ENCODE peak calls at places on chromosomes 7 and 10, in ten cellular contexts. A is prostate gland, C is ovary, N is transverse colon, X is stomach, M is breast epithelium, Z is body of pancreas, I is A549, R is endothelial cell of umbilical vein, Q is uterus. B is an unnamed sample.

GRCh38 chr7:38678342-38679054 is 47.3 kb upstream of the AMPH start:
- DNase-seq in A (no peak), C (no peak), N (no peak), X (no peak), M (no peak), Z (no peak), I (no peak), R (no peak), Q (no peak), B (no peak)

GRCh38 chr7:106770191-106770590 is 94.9 kb upstream of the PIK3CG start:
- DNase-seq in A (no peak), C (no peak), N (no peak), X (no peak), M (no peak), Z (no peak), I (peak; percentile 69), R (peak; percentile 77), Q (no peak), B (no peak)

GRCh38 chr10:63707254-63707910 is 186.2 kb downstream of the REEP3 start:
- DNase-seq in A (peak; percentile 56), C (peak; percentile 42), N (no peak), X (no peak), M (no peak), Z (no peak), I (peak; percentile 91), R (peak; percentile 99), Q (peak; percentile 79), B (peak; percentile 69)

GRCh38 chr10:117461766-117462423 is 80.7 kb upstream of the EMX2 start:
- DNase-seq in A (peak; percentile 81), C (peak; percentile 60), N (peak; percentile 76), X (no peak), M (no peak), Z (no peak), I (peak; percentile 77), R (peak; percentile 95), Q (peak; percentile 93), B (peak; percentile 96)

GRCh38 chr10:116536810-116537209 is 8.9 kb upstream of the PNLIP start:
- DNase-seq in A (no peak), C (no peak), N (no peak), X (no peak), M (no peak), Z (no peak), I (no peak), R (no peak), Q (no peak), B (no peak)

GRCh38 chr7:71439316-71439715 is 307.4 kb downstream of the GALNT17 start:
- DNase-seq in A (no peak), C (no peak), N (no peak), X (no peak), M (no peak), Z (no peak), I (no peak), R (no peak), Q (no peak), B (no peak)

GRCh38 chr10:63003816-63004453 is 129.2 kb upstream of the NRBF2 start:
- DNase-seq in A (no peak), C (no peak), N (no peak), X (no peak), M (no peak), Z (no peak), I (no peak), R (no peak), Q (no peak), B (no peak)

GRCh38 chr7:64887756-64888508 is 15.1 kb upstream of the ZNF273 start:
- DNase-seq in A (no peak), C (no peak), N (peak; percentile 60), X (peak; percentile 28), M (peak; percentile 12), Z (peak; percentile 73), I (no peak), R (no peak), Q (peak; percentile 10), B (no peak)

GRCh38 chr7:141640239-141640840 is 61.6 kb downstream of the DENND11 start:
- DNase-seq in A (no peak), C (no peak), N (no peak), X (no peak), M (no peak), Z (no peak), I (no peak), R (no peak), Q (no peak), B (no peak)

GRCh38 chr7:112358456-112358855 is 91.8 kb upstream of the IFRD1 start:
- DNase-seq in A (no peak), C (no peak), N (no peak), X (no peak), M (no peak), Z (no peak), I (no peak), R (no peak), Q (no peak), B (no peak)

GRCh38 chr10:90857635-90858488 is at the start of gene HTR7:
- DNase-seq in A (peak; percentile 31), C (peak; percentile 68), N (peak; percentile 57), X (peak; percentile 54), M (peak; percentile 31), Z (peak; percentile 73), I (peak; percentile 46), R (peak; percentile 44), Q (peak; percentile 43), B (peak; percentile 20)

GRCh38 chr10:49397036-49397999 is 1.4 kb upstream of the DRGX start:
- DNase-seq in A (no peak), C (no peak), N (no peak), X (no peak), M (no peak), Z (no peak), I (no peak), R (no peak), Q (no peak), B (peak; percentile 81)

GRCh38 chr7:47100815-47101435 is 481.0 kb downstream of the TNS3 start:
- DNase-seq in A (no peak), C (peak; percentile 27), N (peak; percentile 66), X (peak; percentile 65), M (no peak), Z (peak; percentile 86), I (peak; percentile 79), R (peak; percentile 73), Q (peak; percentile 31), B (no peak)

GRCh38 chr10:24442234-24442633 is 233.3 kb downstream of the KIAA1217 start:
- DNase-seq in A (no peak), C (no peak), N (no peak), X (no peak), M (no peak), Z (no peak), I (no peak), R (no peak), Q (no peak), B (no peak)

GRCh38 chr10:122402548-122403131 is 28.1 kb downstream of the PLEKHA1 start:
- DNase-seq in A (no peak), C (no peak), N (no peak), X (no peak), M (no peak), Z (no peak), I (no peak), R (no peak), Q (no peak), B (no peak)

GRCh38 chr10:127196227-127196954 is at the start of gene INSYN2A:
- DNase-seq in A (no peak), C (peak; percentile 31), N (peak; percentile 27), X (no peak), M (no peak), Z (peak; percentile 17), I (peak; percentile 46), R (peak; percentile 37), Q (no peak), B (no peak)
- TF ChIP-seq CTCF in A (no peak), C (no peak), N (no peak), X (no peak), M (no peak), Z (no peak), I (peak; percentile 38), R (peak; percentile 27), Q (no peak), B (no peak)

DNA sequence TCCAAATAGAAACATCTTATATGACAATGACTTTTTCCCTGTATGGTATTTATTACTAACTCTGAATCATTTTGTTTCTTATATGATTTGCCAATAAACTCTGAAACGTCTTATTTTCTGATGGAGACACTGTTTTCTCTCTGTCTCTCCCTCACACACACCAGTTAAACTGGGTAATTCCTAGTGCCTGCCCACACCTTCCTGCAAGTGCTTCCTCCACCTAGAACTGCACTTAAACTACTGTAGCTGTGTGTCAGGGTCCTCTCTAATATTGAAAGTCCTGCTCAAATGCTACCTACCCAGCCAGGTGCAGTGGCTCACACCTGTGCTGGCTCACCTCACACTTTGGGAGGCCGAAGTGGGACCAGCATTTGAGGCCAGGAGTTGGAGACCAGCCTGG is 73.1 kb upstream of the GHITM start:
- DNase-seq in A (no peak), C (no peak), N (no peak), X (no peak), M (no peak), Z (no peak), I (no peak), R (no peak), Q (no peak), B (no peak)
- TF ChIP-seq POLR2A in A (no peak), C (no peak), N (no peak), X (no peak), M (no peak), Z (no peak), I (no peak), R (no peak), Q (no peak), B (no peak)

GRCh38 chr7:25964483-25964961 is 187.5 kb upstream of the NFE2L3 start:
- DNase-seq in A (peak; percentile 34), C (no peak), N (peak; percentile 51), X (peak; percentile 59), M (no peak), Z (peak; percentile 70), I (no peak), R (no peak), Q (no peak), B (no peak)
- H3K4me3 ChIP-seq in A (no peak overlapping the region), C (no peak overlapping the region), N (no peak overlapping the region), X (no peak overlapping the region), M (no peak overlapping the region), Z (no peak overlapping the region), I (no peak overlapping the region), R (no peak overlapping the region), Q (no peak overlapping the region), B (no peak overlapping the region)

DNA sequence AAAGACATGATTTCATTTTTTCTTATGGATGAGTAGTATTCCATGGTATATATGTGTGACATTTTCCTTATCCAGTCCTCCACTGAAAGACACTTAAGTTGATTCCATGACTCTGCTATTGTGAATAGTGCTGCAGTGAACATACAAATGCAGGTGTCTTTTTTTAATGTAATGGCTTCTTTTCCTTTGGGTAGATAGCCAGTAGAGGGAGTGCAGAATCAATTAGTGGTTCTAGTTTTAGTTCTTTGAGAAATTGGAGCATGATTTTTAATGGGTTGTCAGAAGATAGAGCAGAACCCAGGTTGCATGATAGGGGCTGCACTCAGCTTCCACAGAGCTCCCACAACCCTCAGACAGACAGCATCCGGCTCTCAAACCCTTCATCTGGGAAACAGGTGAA is 152.9 kb upstream of the PLXDC2 start:
- DNase-seq in A (no peak), C (no peak), N (no peak), X (no peak), M (no peak), Z (no peak), I (no peak), R (no peak), Q (no peak), B (no peak)
- TF ChIP-seq CTCF in A (no peak), C (no peak), N (no peak), X (no peak), M (no peak), Z (no peak), I (no peak), R (no peak), Q (no peak), B (no peak)

B was measured in lower leg skin.